ENCODE peak calls at places on chromosomes 6 and 20, in five cellular contexts. R is NT2/D1, M is BE2C, W is stomach, G is neuronal stem cell. U is an unnamed sample.

GRCh38 chr20:17014217-17014616 is 212.6 kb upstream of the PCSK2 start:
- DNase-seq in R (no peak), M (no peak), W (no peak), G (no peak), U (no peak)

GRCh38 chr6:40343318-40343886 is 243.8 kb downstream of the LRFN2 start:
- DNase-seq in R (no peak), M (no peak), W (peak; percentile 14), G (no peak), U (no peak)

GRCh38 chr6:41449399-41450245 is 96.6 kb upstream of the FOXP4 start:
- DNase-seq in R (no peak), M (peak; percentile 36), W (peak; percentile 95), G (no peak), U (no peak)

GRCh38 chr20:19419420-19419819 is 207.0 kb downstream of the SLC24A3 start:
- DNase-seq in R (no peak), M (no peak), W (no peak), G (no peak), U (no peak)

GRCh38 chr20:63555661-63556381 is 1.9 kb downstream of the FNDC11 start:
- DNase-seq in R (no peak), M (no peak), W (no peak), G (no peak), U (no peak)

GRCh38 chr20:14764511-14765369 is 427.3 kb upstream of the FLRT3 start:
- DNase-seq in R (no peak), M (no peak), W (peak; percentile 85), G (no peak), U (no peak)

GRCh38 chr6:89073014-89073620 is 7.4 kb upstream of the PNRC1 start:
- DNase-seq in R (no peak), M (no peak), W (no peak), G (no peak), U (no peak)

GRCh38 chr20:20369353-20370086 is 1.6 kb downstream of the INSM1 start:
- DNase-seq in R (no peak), M (no peak), W (peak; percentile 34), G (no peak), U (no peak)

GRCh38 chr20:37989601-37990001 is 43.7 kb downstream of the TTI1 start:
- DNase-seq in R (no peak), M (no peak), W (peak; percentile 86), G (no peak), U (no peak)

GRCh38 chr6:157274116-157274470 is 49.2 kb downstream of the TMEM242 start:
- DNase-seq in R (no peak), M (no peak), W (no peak), G (no peak), U (no peak)

GRCh38 chr20:3557237-3557636 is 86.4 kb downstream of the ATRN start:
- DNase-seq in R (no peak), M (no peak), W (no peak), G (no peak), U (no peak)

GRCh38 chr6:134288538-134289203 is 29.2 kb downstream of the SGK1 start:
- DNase-seq in R (no peak), M (no peak), W (no peak), G (no peak), U (no peak)

GRCh38 chr6:6545616-6546317 is 42.8 kb upstream of the LY86 start:
- DNase-seq in R (no peak), M (no peak), W (no peak), G (no peak), U (no peak)

GRCh38 chr20:50133041-50133440 is 20.1 kb upstream of the UBE2V1 start:
- DNase-seq in R (no peak), M (no peak), W (no peak), G (no peak), U (no peak)

GRCh38 chr6:36386495-36387439 is 702 bp downstream of the ETV7 start:
- DNase-seq in R (no peak), M (peak; percentile 42), W (peak; percentile 43), G (no peak), U (peak; percentile 43)

GRCh38 chr20:17969276-17969883 is 562 bp downstream of the MGME1 start:
- DNase-seq in R (no peak), M (peak; percentile 36), W (peak; percentile 52), G (no peak), U (peak; percentile 5)

GRCh38 chr6:168060521-168060931 is 18.5 kb downstream of the FRMD1 start:
- DNase-seq in R (peak; percentile 13), M (peak; percentile 43), W (peak; percentile 89), G (peak; percentile 41), U (peak; percentile 78)

GRCh38 chr6:72132851-72133250 is 246.5 kb downstream of the RIMS1 start:
- DNase-seq in R (no peak), M (peak; percentile 60), W (no peak), G (no peak), U (no peak)

GRCh38 chr6:139290787-139291294 is 957 bp downstream of the TXLNB start:
- DNase-seq in R (no peak), M (no peak), W (no peak), G (no peak), U (peak; percentile 19)
- H3K4me3 ChIP-seq in R (no peak overlapping the region), M (no peak overlapping the region), W (no peak overlapping the region), G (no peak overlapping the region), U (no peak overlapping the region)

GRCh38 chr20:986733-987355 is 15.3 kb downstream of the RSPO4 start:
- DNase-seq in R (no peak), M (no peak), W (no peak), G (no peak), U (peak; percentile 8)
- H3K27me3 ChIP-seq in R (no peaks in the 10 kb centered on the region), M (no peaks in the 10 kb centered on the region), W (peaks cover 22% of the 10 kb centered on the region), G (no peaks in the 10 kb centered on the region), U (no peaks in the 10 kb centered on the region)

GRCh38 chr6:127291495-127291894 is 24.8 kb downstream of the RNF146 start:
- DNase-seq in R (no peak), M (no peak), W (no peak), G (no peak), U (no peak)

GRCh38 chr6:127290391-127290963 is 23.8 kb downstream of the RNF146 start:
- DNase-seq in R (no peak), M (no peak), W (no peak), G (no peak), U (no peak)

GRCh38 chr6:127289934-127290333 is 23.3 kb downstream of the RNF146 start:
- DNase-seq in R (no peak), M (no peak), W (no peak), G (no peak), U (no peak)

DNA sequence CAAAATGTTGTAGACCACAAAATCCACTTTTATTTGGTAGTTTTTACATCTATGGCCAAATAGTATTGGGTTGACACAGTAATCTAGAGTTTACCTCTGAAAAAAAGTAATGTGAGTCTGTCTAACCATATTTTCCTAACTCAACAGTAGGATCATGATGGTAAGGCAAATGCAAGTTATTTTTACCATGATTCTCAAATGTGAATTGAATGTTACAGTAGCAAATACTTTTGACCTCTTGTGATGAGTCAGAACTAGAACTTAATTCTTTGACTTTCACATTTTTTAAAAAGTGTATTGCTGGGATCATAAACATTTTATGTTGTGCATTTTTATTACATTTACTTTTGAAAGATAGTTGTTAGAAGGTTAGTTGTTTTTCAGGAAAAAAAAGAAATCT is 22.0 kb downstream of the RNF146 start:
- DNase-seq in R (no peak), M (no peak), W (no peak), G (no peak), U (no peak)
- H3K36me3 ChIP-seq in R (peaks cover 42% of the 10 kb centered on the region), M (peaks cover 52% of the 10 kb centered on the region), W (peaks cover 57% of the 10 kb centered on the region), G (peaks cover 100% of the 10 kb centered on the region), U (peaks cover 55% of the 10 kb centered on the region)

DNA sequence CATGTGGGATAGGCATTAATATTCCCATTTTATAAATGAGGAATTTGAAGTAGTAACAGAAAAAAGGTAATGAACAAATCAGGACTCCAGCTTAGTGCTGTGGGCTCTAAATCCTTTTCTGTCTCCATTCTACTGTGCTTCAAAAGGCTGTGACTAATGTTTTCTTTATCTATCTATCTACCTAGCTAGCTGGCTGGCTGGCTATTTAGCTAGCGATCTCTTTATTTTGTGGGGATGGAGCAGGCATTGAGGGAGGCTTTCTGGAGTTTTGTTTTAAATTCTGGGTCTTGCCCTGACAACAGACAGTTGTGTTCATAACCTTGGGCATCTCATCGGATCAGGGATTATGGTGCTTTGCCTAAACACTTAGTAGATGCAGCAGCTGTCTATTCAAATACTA is 139.2 kb downstream of the SOX4 start:
- DNase-seq in R (no peak), M (no peak), W (no peak), G (no peak), U (no peak)
- H3K4me3 ChIP-seq in R (no peak overlapping the region), M (no peak overlapping the region), W (no peak overlapping the region), G (no peak overlapping the region), U (no peak overlapping the region)

DNA sequence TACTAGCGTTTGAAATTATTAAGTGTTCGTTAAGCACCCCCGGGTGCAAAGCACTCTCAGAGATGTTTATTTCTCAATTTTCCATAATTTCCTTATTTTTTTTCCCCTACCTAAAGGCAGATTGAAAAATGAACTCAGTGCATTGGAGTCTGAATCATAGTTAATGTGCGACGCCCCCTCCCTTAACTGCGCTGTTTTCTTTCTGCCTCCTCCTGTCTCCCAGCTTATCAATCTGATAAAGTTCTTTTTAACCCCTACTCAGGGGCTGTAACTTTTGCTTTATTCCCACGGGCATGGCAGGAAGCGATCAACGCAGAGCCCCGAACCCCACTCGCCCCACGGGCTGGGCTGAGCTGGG is 58.2 kb downstream of the ZNF831 start:
- DNase-seq in R (no peak), M (no peak), W (no peak), G (no peak), U (no peak)
- H3K27me3 ChIP-seq in R (peaks cover 58% of the 10 kb centered on the region), M (peaks cover 10% of the 10 kb centered on the region), W (peaks cover 13% of the 10 kb centered on the region), G (no peaks in the 10 kb centered on the region), U (peaks cover 27% of the 10 kb centered on the region)

DNA sequence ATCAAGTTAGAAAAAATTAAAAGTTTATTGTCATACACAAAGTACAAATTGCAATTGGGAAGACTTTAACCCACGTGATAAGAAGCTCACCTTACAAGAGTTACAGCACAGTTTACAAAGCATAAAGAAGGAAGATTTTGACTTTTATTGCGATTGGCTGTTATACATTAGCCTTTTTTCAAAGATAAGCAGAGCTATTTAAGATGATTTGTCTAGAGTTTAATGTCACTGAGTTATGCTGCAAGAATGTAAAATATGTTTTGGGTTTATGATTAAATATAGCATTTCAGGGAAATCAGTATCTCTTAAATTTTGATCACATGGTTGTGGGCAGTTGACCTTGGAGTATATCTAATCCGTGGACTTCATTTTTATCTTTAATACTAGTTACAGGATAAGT is 664.2 kb upstream of the PTCHD4 start:
- DNase-seq in R (no peak), M (no peak), W (no peak), G (no peak), U (no peak)
- H3K36me3 ChIP-seq in R (no peaks in the 10 kb centered on the region), M (no peaks in the 10 kb centered on the region), W (no peaks in the 10 kb centered on the region), G (no peaks in the 10 kb centered on the region), U (no peaks in the 10 kb centered on the region)